ENCODE peak calls at places on chromosomes 13 and 19, in four cellular contexts. C is NCI-H1105, X is Daoy, L is pons. H is an unnamed sample.

GRCh38 chr13:111198979-111199378 is 83.9 kb downstream of the ARHGEF7 start:
- DNase-seq in C (no peak), X (no peak), L (no peak), H (no peak)

GRCh38 chr19:996051-996838 is 4.0 kb upstream of the GRIN3B start:
- DNase-seq in C (peak), X (peak), L (no peak), H (no peak)

GRCh38 chr19:47540748-47541147 is 25.9 kb upstream of the NAPA start:
- DNase-seq in C (no peak), X (no peak), L (no peak), H (no peak)

GRCh38 chr19:1469936-1470863 is 8.8 kb downstream of the C19orf25 start:
- DNase-seq in C (peak), X (no peak), L (no peak), H (peak)

GRCh38 chr13:99307648-99308339 is 595 bp upstream of the GPR183 start:
- DNase-seq in C (no peak), X (peak), L (no peak), H (no peak)

GRCh38 chr19:47430041-47430802 is 10.9 kb upstream of the MEIS3 start:
- DNase-seq in C (no peak), X (no peak), L (no peak), H (no peak)

GRCh38 chr19:7722231-7722651 is 9.7 kb downstream of the CLEC4G start:
- DNase-seq in C (no peak), X (no peak), L (no peak), H (no peak)

GRCh38 chr19:15733895-15734294 is 3.9 kb upstream of the OR10H3 start:
- DNase-seq in C (no peak), X (no peak), L (no peak), H (no peak)

GRCh38 chr19:13888281-13888680 is 11.3 kb downstream of the NANOS3 start:
- DNase-seq in C (no peak), X (no peak), L (no peak), H (no peak)

GRCh38 chr13:99967884-99968520 is 3.6 kb downstream of the ZIC5 start:
- DNase-seq in C (no peak), X (no peak), L (no peak), H (no peak)

GRCh38 chr13:74148437-74148836 is 14.2 kb upstream of the KLF12 start:
- DNase-seq in C (no peak), X (no peak), L (no peak), H (no peak)

GRCh38 chr19:41570179-41570578 is 5.8 kb upstream of the CEACAM21 start:
- DNase-seq in C (no peak), X (no peak), L (no peak), H (no peak)

GRCh38 chr19:10603873-10604459 is 16.9 kb upstream of the AP1M2 start:
- DNase-seq in C (no peak), X (no peak), L (peak), H (peak)

GRCh38 chr19:55519461-55520311 is 17.2 kb downstream of the SBK2 start:
- DNase-seq in C (no peak), X (peak), L (no peak), H (no peak)

GRCh38 chr13:112229445-112229844 is 146.7 kb upstream of the SPACA7 start:
- DNase-seq in C (no peak), X (no peak), L (no peak), H (no peak)

GRCh38 chr13:114161644-114162532 is 17.2 kb upstream of the CFAP97D2 start:
- DNase-seq in C (no peak), X (peak), L (peak), H (peak)

GRCh38 chr13:54975676-54976075 is 1947.1 kb downstream of the OLFM4 start:
- DNase-seq in C (no peak), X (no peak), L (no peak), H (no peak)

GRCh38 chr19:55472463-55472862 is 4.0 kb upstream of the ZNF628 start:
- DNase-seq in C (no peak), X (peak), L (no peak), H (no peak)

GRCh38 chr19:18464646-18465045 is 26.7 kb upstream of the ISYNA1 start:
- DNase-seq in C (peak), X (peak), L (peak), H (peak)

GRCh38 chr19:56654151-56654550 is 11.2 kb downstream of the SMIM17 start:
- DNase-seq in C (no peak), X (no peak), L (no peak), H (no peak)

GRCh38 chr19:11191273-11191755 is 6.0 kb downstream of the KANK2 start:
- DNase-seq in C (no peak), X (peak), L (no peak), H (no peak)

GRCh38 chr19:10271543-10272086 is 695 bp downstream of the ICAM1 start:
- DNase-seq in C (no peak), X (peak), L (peak), H (no peak)

GRCh38 chr13:105240356-105240755 is 1295.1 kb downstream of the EFNB2 start:
- DNase-seq in C (no peak), X (no peak), L (no peak), H (no peak)

GRCh38 chr19:12098040-12098439 is 33.5 kb downstream of the ZNF844 start:
- DNase-seq in C (no peak), X (no peak), L (no peak), H (no peak)

GRCh38 chr19:44904426-44904994 is 1.1 kb upstream of the APOE start:
- DNase-seq in C (no peak), X (no peak), L (no peak), H (no peak)

GRCh38 chr13:49625392-49626137 is 2.7 kb upstream of the ARL11 start:
- DNase-seq in C (no peak), X (no peak), L (no peak), H (no peak)

GRCh38 chr19:367963-368623 is 23.5 kb upstream of the MIER2 start:
- DNase-seq in C (no peak), X (no peak), L (no peak), H (no peak)

GRCh38 chr19:2603320-2603719 is 99.2 kb downstream of the GNG7 start:
- DNase-seq in C (no peak), X (peak), L (no peak), H (no peak)

GRCh38 chr13:111900390-111901180 is 166.4 kb upstream of the SOX1 start:
- DNase-seq in C (no peak), X (peak), L (no peak), H (no peak)

GRCh38 chr13:102598061-102598460 is 1.3 kb downstream of the TPP2 start:
- DNase-seq in C (no peak), X (no peak), L (no peak), H (no peak)

GRCh38 chr13:21100994-21101757 is 39.8 kb upstream of the LATS2 start:
- DNase-seq in C (no peak), X (no peak), L (no peak), H (no peak)

GRCh38 chr19:13849991-13850909 is 26.7 kb upstream of the NANOS3 start:
- DNase-seq in C (peak), X (peak), L (no peak), H (peak)

GRCh38 chr19:35545855-35546381 is 492 bp downstream of the TMEM147 start:
- DNase-seq in C (peak), X (peak), L (no peak), H (no peak)

GRCh38 chr19:16942583-16942982 is 53.8 kb downstream of the F2RL3 start:
- DNase-seq in C (no peak), X (no peak), L (no peak), H (no peak)

GRCh38 chr13:34156841-34157365 is 339.0 kb downstream of the RFC3 start:
- DNase-seq in C (no peak), X (peak), L (no peak), H (no peak)

GRCh38 chr13:113638173-113638746 is 19.7 kb downstream of the ATP4B start:
- DNase-seq in C (no peak), X (no peak), L (no peak), H (no peak)

GRCh38 chr19:40630571-40631160 is 29.5 kb downstream of the LTBP4 start:
- DNase-seq in C (no peak), X (no peak), L (no peak), H (no peak)

GRCh38 chr19:12015753-12016116 is 19.7 kb downstream of the ZNF433 start:
- DNase-seq in C (no peak), X (no peak), L (no peak), H (no peak)

GRCh38 chr19:24086974-24087595 is at the start of gene ZNF254:
- DNase-seq in C (peak), X (peak), L (peak), H (peak)

H was measured in globus pallidus.